ENCODE peak calls at places on chromosome 17, in seven cellular contexts. W, G, F, R, D, P and B are unnamed samples.

GRCh38 chr17:42517516-42517915 is 18.5 kb upstream of the NAGLU start:
- DNase-seq in G (peak), F (peak), W (peak), R (peak), D (peak), P (peak), B (peak)

GRCh38 chr17:45440161-45440859 is 7.6 kb upstream of the ARHGAP27 start:
- DNase-seq in F (peak), D (no peak), W (no peak), P (peak), R (no peak), G (no peak), B (no peak)

GRCh38 chr17:56694825-56695224 is 101.3 kb downstream of the NOG start:
- DNase-seq in W (no peak), G (no peak), F (no peak), P (no peak), D (no peak), R (no peak), B (no peak)

GRCh38 chr17:61299517-61300513 is 99.8 kb upstream of the TBX2 start:
- DNase-seq in P (no peak), F (no peak), W (no peak), D (no peak), R (no peak), G (no peak), B (no peak)

GRCh38 chr17:10050597-10051101 is 145.6 kb upstream of the RCVRN start:
- DNase-seq in F (no peak), P (no peak), G (no peak), D (no peak), R (no peak), W (no peak), B (no peak)

GRCh38 chr17:47967607-47968252 is 3.2 kb upstream of the CDK5RAP3 start:
- DNase-seq in R (peak), W (no peak), G (no peak), F (no peak), P (peak), D (no peak), B (peak)

GRCh38 chr17:44204453-44204882 is 4.8 kb upstream of the ATXN7L3 start:
- DNase-seq in P (peak), F (no peak), R (peak), W (no peak), D (no peak), G (no peak), B (peak)

GRCh38 chr17:66351053-66351452 is 48.6 kb downstream of the PRKCA start:
- DNase-seq in F (no peak), P (peak), W (no peak), D (no peak), G (no peak), R (no peak), B (no peak)

GRCh38 chr17:74737299-74738050 is 419 bp downstream of the RAB37 start:
- DNase-seq in G (no peak), W (peak), F (no peak), P (peak), R (peak), D (no peak), B (peak)

GRCh38 chr17:7559307-7560171 is 989 bp downstream of the TNFSF13 start:
- DNase-seq in F (no peak), W (no peak), P (no peak), G (no peak), R (no peak), D (no peak), B (no peak)

GRCh38 chr17:65079489-65079900 is 23.0 kb upstream of the GNA13 start:
- DNase-seq in F (no peak), G (no peak), D (no peak), R (no peak), P (no peak), W (no peak), B (no peak)

GRCh38 chr17:72691601-72692000 is 400.9 kb downstream of the SLC39A11 start:
- DNase-seq in D (no peak), P (no peak), G (no peak), F (no peak), W (no peak), R (peak), B (peak)

GRCh38 chr17:50428831-50429424 is 2.9 kb downstream of the ACSF2 start:
- DNase-seq in R (no peak), D (no peak), G (no peak), W (no peak), P (no peak), F (no peak), B (no peak)

GRCh38 chr17:57696050-57696449 is 49.0 kb downstream of the CCDC182 start:
- DNase-seq in P (no peak), D (no peak), W (no peak), F (no peak), G (no peak), R (no peak), B (no peak)

GRCh38 chr17:27389542-27390140 is 66.6 kb upstream of the KSR1 start:
- DNase-seq in F (no peak), R (no peak), G (no peak), D (no peak), W (no peak), P (no peak), B (no peak)

GRCh38 chr17:45224671-45225050 is 3.0 kb downstream of the FMNL1 start:
- DNase-seq in R (no peak), G (no peak), D (no peak), W (peak), P (no peak), F (no peak), B (no peak)

GRCh38 chr17:48520631-48521045 is 10.2 kb downstream of the HOXB1 start:
- DNase-seq in D (no peak), R (peak), F (no peak), W (no peak), G (no peak), P (no peak), B (no peak)

GRCh38 chr17:17134952-17135340 is 71.2 kb downstream of the PLD6 start:
- DNase-seq in P (no peak), F (no peak), R (no peak), G (peak), W (no peak), D (no peak), B (no peak)

GRCh38 chr17:17587614-17588336 is 3.7 kb downstream of the PEMT start:
- DNase-seq in F (no peak), W (no peak), R (no peak), P (no peak), G (no peak), D (no peak), B (no peak)